ENCODE peak calls at places on chromosome 2, in eight cellular contexts. Z is K562; F is psoas muscle; R is heart right ventricle; Q is Peyer's patch; X is MM.1S; W is CD8-positive, alpha-beta memory T cell; A is Caco-2. C is an unnamed sample.
A peak's percentile ranks its signal among the peaks of the same experiment; 100 is the strongest.

GRCh38 chr2:84055816-84056215 is 403.3 kb downstream of the SUCLG1 start:
- DNase-seq in Z (no peak), F (no peak), R (no peak), Q (no peak), X (no peak), W (no peak), A (no peak), C (no peak)

GRCh38 chr2:131517106-131517831 is 10.4 kb upstream of the CCDC74A start:
- DNase-seq in Z (no peak), F (no peak), R (no peak), Q (no peak), X (no peak), W (no peak), A (no peak), C (no peak)

GRCh38 chr2:120690521-120690920 is 45.1 kb upstream of the GLI2 start:
- DNase-seq in Z (no peak), F (no peak), R (no peak), Q (no peak), X (no peak), W (peak; percentile 22), A (no peak), C (no peak)

GRCh38 chr2:241272298-241272721 is 43.2 kb downstream of the HDLBP start:
- DNase-seq in Z (peak; percentile 13), F (peak; percentile 49), R (peak; percentile 56), Q (peak; percentile 62), X (peak; percentile 28), W (peak; percentile 54), A (peak; percentile 39), C (peak; percentile 54)

GRCh38 chr2:14417586-14417985 is 214.9 kb upstream of the LRATD1 start:
- DNase-seq in Z (no peak), F (no peak), R (no peak), Q (no peak), X (no peak), W (no peak), A (no peak), C (no peak)

GRCh38 chr2:80326214-80326613 is 21.7 kb upstream of the LRRTM1 start:
- DNase-seq in Z (peak; percentile 48), F (no peak), R (no peak), Q (no peak), X (peak; percentile 52), W (no peak), A (peak; percentile 3), C (peak; percentile 22)

GRCh38 chr2:30346475-30347169 is 100.4 kb upstream of the LCLAT1 start:
- DNase-seq in Z (no peak), F (peak; percentile 56), R (peak; percentile 80), Q (no peak), X (no peak), W (no peak), A (no peak), C (no peak)

GRCh38 chr2:98608962-98609604 is 694 bp downstream of the UNC50 start:
- DNase-seq in Z (peak; percentile 19), F (no peak), R (peak; percentile 29), Q (peak; percentile 60), X (peak; percentile 12), W (no peak), A (peak; percentile 35), C (no peak)

GRCh38 chr2:108630567-108631405 is 88.5 kb upstream of the RANBP2 start:
- DNase-seq in Z (no peak), F (no peak), R (no peak), Q (no peak), X (no peak), W (no peak), A (no peak), C (peak; percentile 14)

GRCh38 chr2:101433465-101433864 is 41.4 kb downstream of the RFX8 start:
- DNase-seq in Z (no peak), F (no peak), R (no peak), Q (no peak), X (no peak), W (no peak), A (no peak), C (no peak)

GRCh38 chr2:205755923-205756322 is 73.6 kb downstream of the NRP2 start:
- DNase-seq in Z (no peak), F (no peak), R (peak; percentile 28), Q (no peak), X (no peak), W (no peak), A (no peak), C (no peak)

GRCh38 chr2:64850641-64851040 is 138.6 kb upstream of the SLC1A4 start:
- DNase-seq in Z (no peak), F (no peak), R (no peak), Q (no peak), X (no peak), W (no peak), A (no peak), C (no peak)

GRCh38 chr2:74739129-74739528 is 85.1 kb downstream of the SEMA4F start:
- DNase-seq in Z (no peak), F (no peak), R (no peak), Q (no peak), X (no peak), W (no peak), A (no peak), C (no peak)

GRCh38 chr2:134252092-134252775 is 1.6 kb upstream of the MGAT5 start:
- DNase-seq in Z (no peak), F (no peak), R (no peak), Q (no peak), X (no peak), W (no peak), A (no peak), C (no peak)

GRCh38 chr2:216690451-216691209 is 4.7 kb downstream of the IGFBP5 start:
- DNase-seq in Z (no peak), F (peak; percentile 66), R (no peak), Q (no peak), X (no peak), W (no peak), A (no peak), C (no peak)

GRCh38 chr2:66585616-66586015 is 150.7 kb downstream of the MEIS1 start:
- DNase-seq in Z (no peak), F (no peak), R (no peak), Q (no peak), X (no peak), W (no peak), A (no peak), C (no peak)

DNA sequence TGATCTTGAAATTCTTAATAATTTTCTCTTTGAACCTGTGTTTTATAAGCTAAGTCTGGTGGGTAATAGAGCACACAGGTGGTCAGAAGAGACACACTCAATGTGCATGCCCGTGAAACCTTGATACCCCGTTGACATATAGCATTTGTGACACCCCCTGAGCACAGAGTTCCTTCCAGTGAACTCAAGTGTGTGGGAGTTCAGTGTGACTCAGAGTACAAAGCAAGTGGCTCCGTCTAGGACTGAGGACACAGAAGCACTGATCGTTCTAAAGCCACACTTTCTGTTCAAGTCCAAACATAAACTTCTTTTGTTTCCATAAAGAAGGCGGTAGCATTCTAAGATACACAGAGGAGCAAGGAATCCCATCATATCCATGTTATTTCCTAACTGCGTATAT is 523.6 kb downstream of the PID1 start:
- DNase-seq in Z (no peak), F (no peak), R (no peak), Q (no peak), X (no peak), W (no peak), A (no peak), C (no peak)
- H3K4me3 ChIP-seq in Z (no peak overlapping the region), F (no peak overlapping the region), R (no peak overlapping the region), Q (no peak overlapping the region), X (no peak overlapping the region), W (no peak overlapping the region), A (no peak overlapping the region), C (no peak overlapping the region)

GRCh38 chr2:9297807-9298206 is 91.2 kb downstream of the ASAP2 start:
- DNase-seq in Z (no peak), F (no peak), R (no peak), Q (no peak), X (no peak), W (no peak), A (no peak), C (no peak)
- H3K36me3 ChIP-seq in Z (no peaks in the 10 kb centered on the region), F (no peaks in the 10 kb centered on the region), R (peaks cover 20% of the 10 kb centered on the region), Q (no peaks in the 10 kb centered on the region), X (no peaks in the 10 kb centered on the region), W (no peaks in the 10 kb centered on the region), A (no peaks in the 10 kb centered on the region), C (no peaks in the 10 kb centered on the region)

DNA sequence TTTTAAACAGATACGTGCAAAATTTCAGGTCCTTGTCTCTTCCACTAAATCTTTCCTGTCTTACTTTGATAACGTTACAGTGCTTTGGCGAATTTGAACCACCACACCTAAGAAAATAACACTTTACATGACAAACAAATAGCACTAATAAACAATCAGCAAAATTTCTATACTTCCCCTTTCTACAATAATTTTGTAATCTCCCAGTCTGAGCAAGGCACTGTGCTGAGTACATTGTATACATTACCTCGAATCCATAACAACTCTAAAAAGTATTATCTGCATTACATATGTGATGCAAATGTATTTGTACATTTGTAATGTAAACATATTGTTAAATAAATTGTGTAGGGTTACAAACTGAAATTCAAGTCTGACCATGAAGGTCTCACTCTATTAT is 49.9 kb downstream of the RTN4 start:
- DNase-seq in Z (no peak), F (no peak), R (no peak), Q (no peak), X (no peak), W (no peak), A (no peak), C (no peak)
- H3K4me1 ChIP-seq in Z (peaks cover 2% of the 10 kb centered on the region), F (peaks cover 77% of the 10 kb centered on the region), R (peaks cover 36% of the 10 kb centered on the region), Q (no peaks in the 10 kb centered on the region), X (peaks cover 22% of the 10 kb centered on the region), W (peaks cover 36% of the 10 kb centered on the region), A (peaks cover 19% of the 10 kb centered on the region), C (peaks cover 38% of the 10 kb centered on the region)

GRCh38 chr2:28662044-28662443 is 89.6 kb upstream of the PPP1CB start:
- DNase-seq in Z (no peak), F (no peak), R (no peak), Q (peak; percentile 79), X (no peak), W (no peak), A (no peak), C (no peak)

GRCh38 chr2:28665041-28665704 is 86.5 kb upstream of the PPP1CB start:
- DNase-seq in Z (no peak), F (peak; percentile 66), R (peak; percentile 74), Q (no peak), X (no peak), W (no peak), A (no peak), C (no peak)

GRCh38 chr2:28663359-28663758 is 88.3 kb upstream of the PPP1CB start:
- DNase-seq in Z (no peak), F (no peak), R (no peak), Q (no peak), X (no peak), W (no peak), A (no peak), C (no peak)

GRCh38 chr2:28662468-28663095 is 89.0 kb upstream of the PPP1CB start:
- DNase-seq in Z (no peak), F (no peak), R (no peak), Q (no peak), X (no peak), W (no peak), A (no peak), C (no peak)

DNA sequence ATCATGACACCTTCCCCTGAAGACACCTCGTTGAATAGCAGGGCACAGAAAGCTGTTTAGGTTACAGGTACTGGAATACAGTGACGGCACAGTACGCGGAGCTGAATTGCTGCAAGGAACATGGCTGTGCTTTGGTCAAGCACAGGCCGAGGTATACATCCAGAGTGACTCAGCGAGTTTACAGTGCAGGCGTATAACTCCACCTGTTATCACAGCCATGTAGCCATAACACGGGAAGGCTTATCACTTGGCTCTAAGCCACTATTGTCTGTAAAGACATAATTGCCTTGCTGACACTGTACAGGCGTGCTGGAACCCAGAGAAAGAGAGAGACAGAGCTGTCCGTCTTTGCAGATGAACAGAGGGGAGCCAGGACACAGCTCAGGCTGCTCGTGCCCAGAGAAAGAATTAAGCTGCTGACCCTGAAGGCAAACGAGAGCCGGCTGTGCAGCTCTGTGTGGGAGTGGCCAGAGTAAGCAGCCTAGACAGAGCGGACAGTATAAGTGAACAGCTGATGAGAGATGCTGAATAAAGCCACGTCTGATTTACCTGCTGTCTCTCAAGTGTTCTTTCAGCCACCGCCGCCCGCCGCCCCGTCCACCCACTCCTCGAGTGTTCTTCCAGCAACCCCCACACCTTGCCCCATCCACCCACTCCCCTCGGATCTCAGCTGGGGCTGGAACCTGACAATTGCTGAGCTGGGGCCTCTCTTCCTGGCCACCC is 87.3 kb upstream of the PPP1CB start:
- DNase-seq in Z (peak; percentile 52), F (no peak), R (no peak), Q (peak; percentile 66), X (no peak), W (no peak), A (no peak), C (no peak)
- H3K4me3 ChIP-seq in Z (no peak overlapping the region), F (no peak overlapping the region), R (no peak overlapping the region), Q (no peak overlapping the region), X (no peak overlapping the region), W (no peak overlapping the region), A (no peak overlapping the region), C (no peak overlapping the region)

C was measured in HAP-1.